ENCODE peak calls at places on chromosome 3, in four cellular contexts. Z, Y, C and B are unnamed samples.

GRCh38 chr3:12445523-12446240 is 38.6 kb upstream of the TSEN2 start:
- DNase-seq in Z (no peak), Y (no peak), C (no peak), B (no peak)

GRCh38 chr3:16253601-16254000 is 11.1 kb downstream of the DPH3 start:
- DNase-seq in Z (no peak), Y (no peak), C (no peak), B (no peak)

GRCh38 chr3:102129774-102130608 is 280.7 kb downstream of the NFKBIZ start:
- DNase-seq in Z (no peak), Y (no peak), C (no peak), B (no peak)

GRCh38 chr3:133161666-133162065 is 123.5 kb downstream of the TMEM108 start:
- DNase-seq in Z (no peak), Y (no peak), C (no peak), B (no peak)

GRCh38 chr3:195570912-195571311 is 12.8 kb downstream of the APOD start:
- DNase-seq in Z (no peak), Y (no peak), C (no peak), B (no peak)

GRCh38 chr3:148902173-148902791 is 37.2 kb downstream of the CPA3 start:
- DNase-seq in Z (no peak), Y (no peak), C (no peak), B (no peak)

GRCh38 chr3:128800241-128801187 is 74.5 kb downstream of the RAB7A start:
- DNase-seq in Z (no peak), Y (no peak), C (no peak), B (no peak)

GRCh38 chr3:123295901-123296250 is 94.1 kb downstream of the SEC22A start:
- DNase-seq in Z (no peak), Y (no peak), C (no peak), B (no peak)

GRCh38 chr3:170037463-170038433 is at the start of gene GPR160:
- DNase-seq in Z (peak), Y (no peak), C (peak), B (peak)

GRCh38 chr3:104132566-104132997 is 1234.1 kb upstream of the ALCAM start:
- DNase-seq in Z (no peak), Y (no peak), C (no peak), B (no peak)

GRCh38 chr3:116018651-116019050 is 395.3 kb downstream of the GAP43 start:
- DNase-seq in Z (no peak), Y (no peak), C (no peak), B (no peak)

GRCh38 chr3:55467099-55467498 is 20.0 kb downstream of the WNT5A start:
- DNase-seq in Z (no peak), Y (no peak), C (no peak), B (no peak)

GRCh38 chr3:124796477-124796876 is 66.2 kb downstream of the UMPS start:
- DNase-seq in Z (no peak), Y (no peak), C (no peak), B (no peak)

GRCh38 chr3:64705946-64706345 is 18.1 kb upstream of the ADAMTS9 start:
- DNase-seq in Z (no peak), Y (no peak), C (no peak), B (no peak)

GRCh38 chr3:7962244-7962643 is 539.4 kb upstream of the LMCD1 start:
- DNase-seq in Z (no peak), Y (no peak), C (no peak), B (no peak)

GRCh38 chr3:150803440-150803985 is 40.5 kb upstream of the SIAH2 start:
- DNase-seq in Z (no peak), Y (no peak), C (no peak), B (no peak)

GRCh38 chr3:45021524-45021923 is 4.6 kb upstream of the CLEC3B start:
- DNase-seq in Z (no peak), Y (no peak), C (no peak), B (no peak)

GRCh38 chr3:12758025-12758830 is 831 bp downstream of the TMEM40 start:
- DNase-seq in Z (no peak), Y (no peak), C (no peak), B (no peak)

GRCh38 chr3:73029321-73029796 is 32.1 kb upstream of the EBLN2 start:
- DNase-seq in Z (no peak), Y (no peak), C (peak), B (no peak)

GRCh38 chr3:42345811-42346210 is 64.6 kb downstream of the LYZL4 start:
- DNase-seq in Z (no peak), Y (no peak), C (no peak), B (no peak)

GRCh38 chr3:44992555-44993470 is 16.8 kb downstream of the EXOSC7 start:
- DNase-seq in Z (peak), Y (no peak), C (no peak), B (peak)

GRCh38 chr3:8416965-8417364 is 84.7 kb upstream of the LMCD1 start:
- DNase-seq in Z (peak), Y (no peak), C (no peak), B (peak)

GRCh38 chr3:173711619-173712018 is 314.1 kb downstream of the NLGN1 start:
- DNase-seq in Z (no peak), Y (no peak), C (no peak), B (no peak)

GRCh38 chr3:134242649-134243637 is 7.7 kb downstream of the RYK start:
- DNase-seq in Z (no peak), Y (no peak), C (peak), B (no peak)

GRCh38 chr3:8773941-8774542 is 4.6 kb upstream of the OXTR start:
- DNase-seq in Z (no peak), Y (no peak), C (no peak), B (no peak)

GRCh38 chr3:110790631-110791030 is 281.0 kb upstream of the NECTIN3 start:
- DNase-seq in Z (no peak), Y (no peak), C (no peak), B (no peak)

GRCh38 chr3:189530822-189531221 is 100.4 kb upstream of the TP63 start:
- DNase-seq in Z (no peak), Y (no peak), C (no peak), B (no peak)

GRCh38 chr3:14479591-14479990 is 60.6 kb downstream of the GRIP2 start:
- DNase-seq in Z (no peak), Y (no peak), C (no peak), B (no peak)

GRCh38 chr3:113005622-113006021 is 14.8 kb downstream of the GTPBP8 start:
- DNase-seq in Z (no peak), Y (no peak), C (no peak), B (no peak)

GRCh38 chr3:126441256-126441880 is 34.3 kb downstream of the ZXDC start:
- DNase-seq in Z (no peak), Y (no peak), C (no peak), B (no peak)

DNA sequence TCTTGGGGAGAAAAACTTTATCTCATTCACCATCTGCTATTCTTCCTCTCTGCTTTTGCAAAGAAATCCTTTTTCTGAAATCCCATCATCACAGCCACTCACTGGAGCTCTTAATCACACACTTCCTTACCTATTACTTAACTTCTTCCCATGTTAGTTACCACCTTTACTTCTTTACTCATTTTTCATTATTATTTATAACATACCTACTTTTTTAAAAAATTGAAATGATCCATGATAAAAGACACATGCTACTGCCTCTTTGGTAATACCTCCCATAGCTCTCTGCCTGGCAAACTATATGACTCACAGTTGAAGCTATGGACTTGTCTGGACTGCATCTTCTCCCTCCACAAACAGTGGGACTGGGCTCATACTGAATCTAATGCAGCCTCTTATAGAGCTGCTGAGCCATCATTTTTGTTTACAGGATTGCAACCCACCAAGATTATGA is 150.3 kb downstream of the TNIK start:
- DNase-seq in Z (no peak), Y (no peak), C (no peak), B (no peak)
- TF ChIP-seq TARDBP in Z (no peak), Y (no peak), C (no peak), B (no peak)

GRCh38 chr3:6392123-6392522 is 468.8 kb upstream of the GRM7 start:
- DNase-seq in Z (no peak), Y (no peak), C (no peak), B (no peak)

DNA sequence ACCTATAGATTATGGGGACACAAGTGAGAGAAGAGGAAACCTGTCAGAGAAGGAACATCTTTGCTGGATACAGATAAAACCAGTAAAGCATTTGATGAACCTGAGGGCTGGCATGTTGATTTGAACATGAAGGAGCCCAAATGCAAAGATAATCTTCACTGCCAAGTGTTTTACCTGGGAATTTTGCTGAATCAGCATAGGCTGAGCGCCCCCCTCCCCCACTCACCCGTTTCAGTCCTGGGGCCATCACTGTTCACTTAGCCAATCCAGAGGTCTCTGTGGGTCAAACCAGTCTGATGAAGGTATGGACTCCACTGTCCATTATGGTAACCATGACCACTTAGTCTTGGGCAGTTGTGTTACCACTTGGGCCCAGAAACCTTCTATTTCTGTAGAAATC is 466.0 kb upstream of the GRM7 start:
- DNase-seq in Z (no peak), Y (no peak), C (no peak), B (no peak)
- TF ChIP-seq SP1 in Z (no peak), Y (no peak), C (no peak), B (no peak)

GRCh38 chr3:4897765-4898453 is 81.3 kb upstream of the BHLHE40 start:
- DNase-seq in Z (no peak), Y (no peak), C (no peak), B (no peak)
- TF ChIP-seq TARDBP in Z (no peak), Y (no peak), C (no peak), B (no peak)

GRCh38 chr3:52791928-52792327 is 2.7 kb upstream of the ITIH3 start:
- DNase-seq in Z (no peak), Y (no peak), C (no peak), B (no peak)

GRCh38 chr3:52793702-52794611 is 639 bp upstream of the ITIH3 start:
- DNase-seq in Z (no peak), Y (no peak), C (peak), B (no peak)

GRCh38 chr3:52794612-52795099 is at the start of gene ITIH3:
- DNase-seq in Z (no peak), Y (no peak), C (peak), B (no peak)

GRCh38 chr3:52792413-52792812 is 2.2 kb upstream of the ITIH3 start:
- DNase-seq in Z (peak), Y (no peak), C (peak), B (no peak)

DNA sequence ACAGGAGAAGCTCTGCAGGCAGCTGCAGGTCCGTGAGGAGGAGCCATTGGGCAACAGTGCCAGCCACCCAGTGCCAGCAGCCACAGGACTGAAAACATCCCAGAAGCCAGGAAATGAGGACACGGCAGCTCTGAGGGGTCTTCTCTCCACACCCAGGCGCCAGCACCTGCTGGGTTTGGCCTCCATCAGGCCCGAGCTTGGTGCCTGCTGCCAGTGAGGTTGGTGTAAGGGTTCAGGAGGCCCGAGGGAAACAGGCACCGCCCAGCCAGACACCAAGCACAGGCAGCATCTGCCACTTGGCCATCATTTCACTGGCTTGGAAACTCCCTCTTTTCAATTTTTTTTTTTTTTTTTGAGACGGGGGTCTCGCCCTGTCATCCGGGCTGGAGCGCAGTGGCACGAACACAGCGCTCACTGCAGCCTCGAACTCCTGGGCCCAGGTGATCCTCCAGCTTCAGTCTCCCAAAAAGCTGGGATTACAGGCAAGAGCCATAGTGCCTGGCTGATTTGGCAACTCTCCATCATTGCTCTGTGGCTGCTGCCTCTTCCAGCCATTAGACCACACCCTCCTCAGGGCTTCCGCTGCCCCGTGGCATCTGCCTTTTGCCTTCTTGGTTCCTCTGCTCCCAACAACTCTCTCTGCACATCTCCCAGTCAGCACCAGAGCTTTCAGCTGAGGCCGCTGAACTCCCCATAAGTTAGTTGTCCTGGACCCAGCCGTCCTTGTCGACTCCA is 1.5 kb upstream of the ITIH3 start:
- DNase-seq in Z (no peak), Y (no peak), C (no peak), B (no peak)
- TF ChIP-seq SP1 in Z (no peak), Y (no peak), C (no peak), B (no peak)

GRCh38 chr3:71423151-71423906 is 160.2 kb downstream of the FOXP1 start:
- DNase-seq in Z (peak), Y (no peak), C (no peak), B (peak)
- TF ChIP-seq TARDBP in Z (no peak), Y (no peak), C (no peak), B (no peak)

GRCh38 chr3:79086514-79086913 is 681.3 kb downstream of the ROBO1 start:
- DNase-seq in Z (peak), Y (no peak), C (peak), B (peak)

GRCh38 chr3:79081285-79081684 is 686.5 kb downstream of the ROBO1 start:
- DNase-seq in Z (no peak), Y (no peak), C (peak), B (no peak)

GRCh38 chr3:79085166-79085565 is 682.6 kb downstream of the ROBO1 start:
- DNase-seq in Z (no peak), Y (no peak), C (no peak), B (no peak)
- TF ChIP-seq SP1 in Z (no peak), Y (no peak), C (no peak), B (no peak)

DNA sequence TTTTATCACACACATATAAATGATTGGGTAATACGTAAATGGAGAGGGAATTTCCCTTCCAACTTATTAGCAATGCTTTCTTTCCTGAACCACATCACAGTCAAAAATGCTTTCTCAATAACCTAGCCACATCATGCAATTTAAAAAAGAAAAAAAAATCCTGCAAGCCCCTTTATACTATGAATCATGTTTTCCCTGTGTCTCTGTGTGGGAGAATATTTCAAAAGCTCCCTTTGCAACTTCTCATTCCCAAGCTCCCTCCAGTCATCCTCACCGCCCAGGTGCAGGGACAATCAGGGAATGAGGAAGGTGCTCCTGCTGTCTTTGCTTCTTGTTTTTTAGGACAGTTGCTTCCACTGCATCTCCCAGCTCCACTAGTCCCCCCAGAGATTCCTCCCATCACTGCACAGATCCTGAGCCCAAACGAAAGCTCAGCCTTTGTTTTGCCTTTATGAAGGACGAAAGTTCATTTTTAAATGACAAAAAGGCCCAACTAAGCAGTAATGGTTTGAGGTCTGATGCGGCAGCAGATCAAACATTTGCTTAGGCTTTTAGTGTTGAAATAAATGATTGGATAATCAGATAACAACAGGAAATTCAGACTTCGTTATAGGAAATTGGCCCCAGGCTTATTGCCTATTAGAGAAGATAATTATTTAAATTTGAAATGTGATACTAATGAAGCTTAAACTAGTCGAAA is 47.8 kb upstream of the ADGRG7 start:
- DNase-seq in Z (no peak), Y (no peak), C (no peak), B (no peak)
- TF ChIP-seq TARDBP in Z (no peak), Y (no peak), C (no peak), B (no peak)